ENCODE peak calls at places on chromosomes 16 and 17, in eight cellular contexts. E is CD4-positive, CD25-positive, alpha-beta regulatory T cell; M is right cardiac atrium; U is OCI-LY7; K is GM23338; X is cardiac muscle cell; Q is tibial nerve; Y is A549. A is an unnamed sample. For H3K4me1, the result is how much of the 10 kb centered on the place peaks cover.

GRCh38 chr16:29993191-29993902 is 2.1 kb downstream of the HIRIP3 start:
- DNase-seq in E (no peak), M (peak), U (no peak), K (no peak), X (no peak), Q (no peak), Y (no peak), A (no peak)

GRCh38 chr17:29084476-29085148 is 41.7 kb downstream of the PIPOX start:
- DNase-seq in E (no peak), M (no peak), U (no peak), K (peak), X (no peak), Q (no peak), Y (no peak), A (no peak)

GRCh38 chr16:17770104-17770503 is 299.3 kb upstream of the XYLT1 start:
- DNase-seq in E (no peak), M (no peak), U (no peak), K (peak), X (no peak), Q (no peak), Y (no peak), A (no peak)

GRCh38 chr16:81350306-81350615 is 35.5 kb downstream of the GAN start:
- DNase-seq in E (no peak), M (no peak), U (no peak), K (no peak), X (peak), Q (no peak), Y (no peak), A (no peak)

GRCh38 chr16:84315422-84315821 is 20.7 kb downstream of the WFDC1 start:
- DNase-seq in E (no peak), M (no peak), U (no peak), K (no peak), X (no peak), Q (no peak), Y (no peak), A (no peak)

GRCh38 chr16:49464093-49464492 is 90.5 kb downstream of the C16orf78 start:
- DNase-seq in E (no peak), M (no peak), U (no peak), K (no peak), X (no peak), Q (no peak), Y (no peak), A (no peak)

GRCh38 chr17:43817826-43818225 is 15.1 kb downstream of the MPP3 start:
- DNase-seq in E (no peak), M (no peak), U (no peak), K (no peak), X (no peak), Q (no peak), Y (no peak), A (no peak)

GRCh38 chr17:72518333-72518732 is 397.5 kb downstream of the SOX9 start:
- DNase-seq in E (no peak), M (no peak), U (no peak), K (no peak), X (no peak), Q (no peak), Y (no peak), A (no peak)

GRCh38 chr16:10466861-10467260 is 81.0 kb downstream of the ATF7IP2 start:
- DNase-seq in E (no peak), M (no peak), U (no peak), K (no peak), X (no peak), Q (no peak), Y (no peak), A (no peak)

GRCh38 chr16:67183-67791 is 5.1 kb downstream of the RHBDF1 start:
- DNase-seq in E (no peak), M (peak), U (no peak), K (no peak), X (no peak), Q (no peak), Y (no peak), A (no peak)

GRCh38 chr16:71351558-71351901 is 7.0 kb upstream of the CALB2 start:
- DNase-seq in E (no peak), M (no peak), U (no peak), K (no peak), X (no peak), Q (no peak), Y (no peak), A (peak)

GRCh38 chr17:14871921-14872320 is 393.2 kb downstream of the PMP22 start:
- DNase-seq in E (no peak), M (no peak), U (no peak), K (no peak), X (no peak), Q (no peak), Y (no peak), A (no peak)

GRCh38 chr17:72365857-72366415 is 245.1 kb downstream of the SOX9 start:
- DNase-seq in E (no peak), M (no peak), U (no peak), K (no peak), X (no peak), Q (no peak), Y (no peak), A (no peak)

GRCh38 chr16:14050297-14051027 is 20.7 kb upstream of the MRTFB start:
- DNase-seq in E (no peak), M (no peak), U (no peak), K (peak), X (no peak), Q (no peak), Y (peak), A (no peak)

GRCh38 chr17:15154618-15155017 is 110.5 kb downstream of the PMP22 start:
- DNase-seq in E (no peak), M (no peak), U (no peak), K (no peak), X (no peak), Q (no peak), Y (no peak), A (no peak)

DNA sequence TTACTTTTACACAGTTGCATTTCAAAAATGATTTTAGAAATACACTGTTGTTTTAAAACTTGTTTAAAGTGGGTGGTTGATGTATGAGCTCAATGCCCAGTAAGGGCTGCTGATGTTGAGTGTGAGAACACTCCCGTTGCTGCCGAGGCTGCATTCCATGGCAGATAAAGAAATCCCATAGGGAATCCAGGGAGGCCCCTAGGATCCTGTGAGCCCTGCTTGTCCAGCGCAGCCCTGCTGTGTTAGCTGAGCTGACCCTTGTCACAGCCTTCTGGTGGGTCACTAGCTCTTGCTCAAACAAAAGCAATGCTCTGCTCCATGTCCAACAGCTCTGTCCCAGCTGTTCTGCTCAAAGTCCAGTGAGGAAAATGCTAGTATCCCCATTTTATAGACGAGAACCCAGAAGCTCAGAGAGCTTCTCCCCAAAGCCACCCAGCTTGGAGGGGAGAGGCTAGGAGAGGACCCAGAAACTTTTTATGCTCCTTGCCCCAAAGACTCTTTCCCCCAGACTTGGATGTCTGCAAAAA is 18.6 kb upstream of the COL1A1 start:
- DNase-seq in E (no peak), M (peak), U (no peak), K (no peak), X (peak), Q (no peak), Y (no peak), A (no peak)
- H3K4me1 ChIP-seq in E (under half), M (under half), U (under half), K (under half), X (under half), Q (under half), Y (under half), A (under half)

GRCh38 chr17:38871992-38872605 is 2.2 kb downstream of the LASP1 start:
- DNase-seq in E (peak), M (peak), U (peak), K (no peak), X (no peak), Q (no peak), Y (no peak), A (no peak)

GRCh38 chr17:38872671-38873385 is 3.0 kb downstream of the LASP1 start:
- DNase-seq in E (no peak), M (peak), U (no peak), K (no peak), X (no peak), Q (no peak), Y (no peak), A (no peak)

GRCh38 chr17:38869647-38870258 is at the start of gene LASP1:
- DNase-seq in E (peak), M (peak), U (peak), K (peak), X (peak), Q (peak), Y (peak), A (peak)

GRCh38 chr17:38870259-38871165 is 654 bp downstream of the LASP1 start:
- DNase-seq in E (peak), M (peak), U (peak), K (peak), X (peak), Q (peak), Y (peak), A (peak)

GRCh38 chr17:38871247-38871991 is 1.6 kb downstream of the LASP1 start:
- DNase-seq in E (peak), M (peak), U (peak), K (peak), X (peak), Q (peak), Y (peak), A (peak)
- H3K4me1 ChIP-seq in E (half or more), M (under half), U (half or more), K (under half), X (under half), Q (under half), Y (under half), A (half or more)

GRCh38 chr17:57442401-57442823 is 186.1 kb downstream of the MSI2 start:
- DNase-seq in E (no peak), M (peak), U (no peak), K (no peak), X (no peak), Q (no peak), Y (no peak), A (no peak)
- H3K4me1 ChIP-seq in E (half or more), M (under half), U (half or more), K (under half), X (half or more), Q (under half), Y (half or more), A (under half)

GRCh38 chr17:31562447-31562846 is 171.0 kb downstream of the RAB11FIP4 start:
- DNase-seq in E (no peak), M (no peak), U (no peak), K (no peak), X (no peak), Q (no peak), Y (no peak), A (no peak)

GRCh38 chr17:31564883-31565297 is 173.4 kb downstream of the RAB11FIP4 start:
- DNase-seq in E (no peak), M (no peak), U (no peak), K (peak), X (no peak), Q (no peak), Y (no peak), A (no peak)

GRCh38 chr17:31566247-31566991 is 174.9 kb downstream of the RAB11FIP4 start:
- DNase-seq in E (no peak), M (no peak), U (no peak), K (no peak), X (no peak), Q (no peak), Y (no peak), A (no peak)

GRCh38 chr17:31565652-31566051 is 174.2 kb downstream of the RAB11FIP4 start:
- DNase-seq in E (no peak), M (no peak), U (no peak), K (no peak), X (no peak), Q (no peak), Y (no peak), A (no peak)

DNA sequence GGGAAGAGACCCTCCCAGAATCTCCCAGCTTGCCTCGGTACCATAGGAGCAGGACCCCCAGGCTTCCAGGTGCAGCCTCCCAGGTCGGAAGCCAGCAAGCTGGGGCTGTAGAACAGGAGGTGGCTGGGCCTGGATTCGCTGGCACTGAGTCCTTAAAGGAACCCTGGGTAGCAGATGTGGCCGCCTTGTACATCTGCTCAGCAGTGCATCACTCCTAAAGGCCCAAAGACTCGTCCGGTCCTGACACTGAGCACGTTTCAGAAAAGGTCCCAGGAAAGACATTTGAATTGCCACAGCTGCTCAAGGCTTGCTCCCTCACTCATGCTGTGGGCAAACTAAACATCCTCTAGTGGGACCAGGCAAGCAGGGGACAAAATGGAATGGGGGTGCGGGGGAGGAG is 172.8 kb downstream of the RAB11FIP4 start:
- DNase-seq in E (no peak), M (no peak), U (no peak), K (no peak), X (no peak), Q (no peak), Y (no peak), A (no peak)
- H3K4me1 ChIP-seq in E (under half), M (under half), U (under half), K (under half), X (under half), Q (under half), Y (under half), A (under half)

DNA sequence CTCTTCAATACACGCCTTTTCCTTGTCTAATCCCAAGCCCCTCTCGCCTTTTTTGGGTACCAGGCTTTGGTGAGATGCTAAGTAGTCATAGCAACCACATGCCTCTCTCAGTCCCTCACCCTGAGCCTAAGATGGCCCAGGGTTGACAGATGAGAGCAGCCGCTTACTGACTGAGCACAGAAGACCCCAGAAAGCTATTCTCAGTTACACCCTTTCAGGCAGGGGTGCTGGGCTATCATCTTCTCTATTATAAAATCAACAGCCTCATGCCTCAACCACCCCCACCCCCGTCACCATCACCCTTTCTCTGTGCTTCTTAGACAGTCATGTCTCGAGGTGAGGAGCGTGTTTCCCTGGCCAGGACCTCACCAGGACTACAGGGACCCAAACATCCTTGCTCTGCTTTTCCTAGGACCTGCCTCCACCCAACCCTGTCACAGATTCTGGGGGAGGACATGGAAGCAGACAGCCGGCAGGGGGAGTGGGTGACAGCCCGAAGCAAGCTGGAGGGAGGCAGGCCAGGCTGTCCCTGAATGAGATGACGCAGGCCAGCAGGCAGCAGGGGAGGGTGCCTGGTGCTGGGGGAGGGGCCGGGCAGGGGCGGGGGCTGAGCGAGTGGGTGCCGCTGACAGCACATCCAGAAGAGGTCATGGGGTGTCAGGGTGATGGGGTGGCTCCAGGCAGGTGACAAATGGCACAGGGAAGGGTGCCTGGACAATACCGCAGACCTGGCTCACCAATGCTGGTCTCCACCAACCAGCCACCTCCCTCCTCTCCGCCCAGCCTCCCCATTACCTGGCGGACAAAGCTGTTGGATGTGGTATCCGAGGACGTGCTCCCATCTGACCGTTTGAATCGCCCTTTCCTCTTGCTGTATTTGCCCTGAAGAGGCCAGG is 3.1 kb downstream of the CACNB1 start:
- DNase-seq in E (no peak), M (peak), U (no peak), K (peak), X (peak), Q (no peak), Y (peak), A (no peak)
- H3K4me1 ChIP-seq in E (under half), M (under half), U (under half), K (under half), X (under half), Q (under half), Y (under half), A (under half)